ENCODE peak calls at places on chromosomes 13 and 19, in four cellular contexts. C, W, N and D are unnamed samples.

GRCh38 chr19:45099465-45100201 is 6.7 kb downstream of the PPP1R37 start:
- DNase-seq in C (no peak), N (no peak), W (no peak), D (no peak)

GRCh38 chr13:21435710-21436151 is 23.4 kb downstream of the ZDHHC20 start:
- DNase-seq in W (peak; percentile 72), C (peak; percentile 82), N (no peak), D (peak; percentile 70)

GRCh38 chr13:110910013-110910890 is 4.6 kb downstream of the ANKRD10 start:
- DNase-seq in N (no peak), C (no peak), W (peak; percentile 79), D (no peak)

GRCh38 chr19:1567116-1567847 is 843 bp downstream of the MEX3D start:
- DNase-seq in N (no peak), C (no peak), W (peak; percentile 34), D (no peak)

GRCh38 chr13:100195568-100195967 is 106.7 kb downstream of the PCCA start:
- DNase-seq in N (no peak), C (peak; percentile 31), W (no peak), D (no peak)

GRCh38 chr19:1825909-1826556 is 14.0 kb upstream of the ATP8B3 start:
- DNase-seq in N (peak; percentile 64), C (peak; percentile 84), W (peak; percentile 81), D (peak; percentile 80)

GRCh38 chr13:28337196-28338045 is 157.5 kb downstream of the FLT1 start:
- DNase-seq in N (no peak), C (no peak), W (no peak), D (peak; percentile 27)

GRCh38 chr19:1324792-1325567 is 39.3 kb downstream of the EFNA2 start:
- DNase-seq in W (peak; percentile 48), N (no peak), C (no peak), D (peak; percentile 57)

GRCh38 chr19:47152205-47152604 is 21.6 kb downstream of the SAE1 start:
- DNase-seq in C (peak; percentile 58), N (no peak), W (no peak), D (no peak)